ENCODE peak calls at places on chromosomes 3 and 15, in seven cellular contexts. O, W, K, T, A, P and Y are unnamed samples. For H3K4me1, the result is how much of the 10 kb centered on the place peaks cover.

GRCh38 chr3:96779810-96780209 is 34.6 kb upstream of the EPHA6 start:
- DNase-seq in O (no peak), W (no peak), K (no peak), T (no peak), A (no peak), P (no peak), Y (no peak)

GRCh38 chr3:182238141-182238540 is 526.4 kb downstream of the SOX2 start:
- DNase-seq in O (no peak), W (no peak), K (no peak), T (no peak), A (no peak), P (peak), Y (no peak)

GRCh38 chr3:39718674-39719595 is 90.5 kb upstream of the MYRIP start:
- DNase-seq in O (no peak), W (no peak), K (peak), T (no peak), A (no peak), P (no peak), Y (no peak)

GRCh38 chr3:177995006-177995732 is 541.1 kb upstream of the KCNMB2 start:
- DNase-seq in O (no peak), W (no peak), K (peak), T (no peak), A (no peak), P (no peak), Y (no peak)

GRCh38 chr3:170520996-170521395 is 64.9 kb downstream of the SLC7A14 start:
- DNase-seq in O (no peak), W (no peak), K (no peak), T (no peak), A (no peak), P (no peak), Y (no peak)

GRCh38 chr15:50758712-50759205 is 6.7 kb downstream of the SPPL2A start:
- DNase-seq in O (no peak), W (no peak), K (no peak), T (no peak), A (no peak), P (no peak), Y (no peak)

GRCh38 chr3:186807231-186807630 is 949 bp upstream of the RFC4 start:
- DNase-seq in O (no peak), W (no peak), K (no peak), T (no peak), A (no peak), P (no peak), Y (no peak)

GRCh38 chr15:70794596-70795310 is 31.4 kb upstream of the UACA start:
- DNase-seq in O (no peak), W (no peak), K (peak), T (no peak), A (no peak), P (no peak), Y (no peak)

GRCh38 chr3:174101244-174101643 is 703.7 kb downstream of the NLGN1 start:
- DNase-seq in O (no peak), W (no peak), K (no peak), T (no peak), A (no peak), P (no peak), Y (no peak)

GRCh38 chr3:30616347-30617027 is 10.1 kb downstream of the TGFBR2 start:
- DNase-seq in O (no peak), W (no peak), K (no peak), T (no peak), A (no peak), P (no peak), Y (no peak)

GRCh38 chr3:30614373-30614772 is 8.0 kb downstream of the TGFBR2 start:
- DNase-seq in O (no peak), W (no peak), K (no peak), T (no peak), A (no peak), P (no peak), Y (no peak)

GRCh38 chr3:30617069-30617468 is 10.7 kb downstream of the TGFBR2 start:
- DNase-seq in O (no peak), W (no peak), K (no peak), T (no peak), A (no peak), P (no peak), Y (no peak)

GRCh38 chr3:30614943-30615342 is 8.5 kb downstream of the TGFBR2 start:
- DNase-seq in O (no peak), W (no peak), K (no peak), T (no peak), A (no peak), P (no peak), Y (no peak)

DNA sequence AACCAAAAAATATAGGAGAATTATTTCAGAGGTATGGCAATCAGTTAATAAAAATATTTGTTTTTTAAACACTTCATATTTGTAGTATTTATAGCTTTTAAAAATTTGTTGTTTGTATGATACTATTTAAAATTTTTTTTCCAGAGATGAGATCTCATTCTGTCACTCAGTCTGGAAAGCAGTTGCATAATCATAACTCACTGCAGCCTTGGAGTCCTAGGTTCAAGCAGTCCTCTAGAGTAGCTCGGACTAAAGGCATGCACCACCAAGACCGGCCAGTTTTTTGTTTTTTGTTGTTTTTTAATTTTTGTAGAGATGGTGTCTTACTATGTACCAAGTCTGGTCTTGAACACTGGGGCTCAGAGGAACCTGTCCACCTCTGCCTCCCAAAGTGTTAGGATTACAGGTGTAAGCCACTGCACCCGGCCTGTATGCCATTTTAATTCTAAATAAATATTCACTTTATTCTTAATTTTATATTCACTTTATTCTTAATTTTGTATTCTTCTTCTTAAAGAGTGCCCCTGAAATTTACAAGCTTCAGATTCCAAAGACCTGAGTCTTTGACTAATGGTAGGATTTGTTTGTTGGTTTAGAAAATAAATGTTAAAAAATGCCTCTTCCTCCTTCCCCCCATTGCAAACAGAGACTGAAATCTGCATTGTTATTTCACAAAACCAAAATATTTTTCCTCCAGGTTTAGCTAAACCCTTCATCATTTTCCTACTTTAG is 9.4 kb downstream of the TGFBR2 start:
- DNase-seq in O (no peak), W (no peak), K (no peak), T (no peak), A (no peak), P (no peak), Y (no peak)
- H3K4me1 ChIP-seq in O (half or more), W (half or more), K (under half), T (under half), A (under half), P (half or more), Y (half or more)

GRCh38 chr3:152385761-152386160 is 117.0 kb downstream of the MBNL1 start:
- DNase-seq in O (peak), W (no peak), K (peak), T (no peak), A (no peak), P (no peak), Y (no peak)
- H3K4me1 ChIP-seq in O (half or more), W (half or more), K (under half), T (under half), A (under half), P (half or more), Y (half or more)

GRCh38 chr15:29539736-29540135 is 270.1 kb upstream of the NSMCE3 start:
- DNase-seq in O (no peak), W (no peak), K (no peak), T (no peak), A (no peak), P (no peak), Y (no peak)
- H3K4me1 ChIP-seq in O (under half), W (under half), K (under half), T (under half), A (under half), P (under half), Y (under half)

DNA sequence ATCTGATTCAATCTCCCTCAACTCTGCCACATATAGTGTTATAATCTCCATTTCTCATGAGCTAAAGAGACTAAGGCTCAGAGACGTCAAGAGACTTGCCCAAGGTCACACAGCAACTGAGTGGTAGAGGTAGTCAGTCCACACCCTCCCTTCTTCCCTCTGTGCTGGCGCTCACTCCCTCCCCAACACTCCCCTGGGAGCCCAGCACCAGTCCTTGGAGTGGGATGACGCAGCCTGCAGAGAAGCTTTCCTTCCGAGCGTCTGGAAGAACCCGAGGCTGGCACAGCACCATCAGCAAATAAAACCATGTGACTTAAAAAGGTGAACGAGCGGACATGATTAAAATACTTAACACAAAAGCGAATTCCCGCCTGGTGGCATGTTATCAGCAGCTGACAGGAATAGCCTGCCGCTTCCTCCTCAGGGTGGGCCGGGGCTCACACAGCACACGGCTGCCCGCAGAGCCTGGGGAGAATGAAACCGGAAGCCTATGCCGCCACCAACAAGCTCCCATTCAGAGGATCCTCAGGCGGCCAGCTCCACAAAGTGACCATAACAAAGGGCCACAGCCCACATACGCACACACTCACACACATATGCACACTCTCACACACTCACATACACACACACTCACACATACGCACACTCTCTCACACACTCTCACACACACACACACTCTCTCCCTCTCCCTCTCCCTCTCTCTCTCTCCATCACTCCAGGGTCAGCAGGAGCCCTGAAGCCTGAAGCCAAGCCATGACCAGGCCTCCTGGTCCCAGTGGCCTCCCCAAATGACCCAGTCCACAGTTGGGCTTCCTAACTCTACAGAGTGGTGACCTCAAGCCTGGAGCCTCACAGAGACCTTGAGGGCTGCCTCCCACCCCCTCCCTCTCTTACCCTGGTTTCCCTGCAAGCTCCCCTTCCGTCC is 120.5 kb downstream of the XXYLT1 start:
- DNase-seq in O (no peak), W (peak), K (peak), T (peak), A (peak), P (peak), Y (no peak)
- H3K4me1 ChIP-seq in O (under half), W (under half), K (under half), T (under half), A (half or more), P (under half), Y (half or more)

DNA sequence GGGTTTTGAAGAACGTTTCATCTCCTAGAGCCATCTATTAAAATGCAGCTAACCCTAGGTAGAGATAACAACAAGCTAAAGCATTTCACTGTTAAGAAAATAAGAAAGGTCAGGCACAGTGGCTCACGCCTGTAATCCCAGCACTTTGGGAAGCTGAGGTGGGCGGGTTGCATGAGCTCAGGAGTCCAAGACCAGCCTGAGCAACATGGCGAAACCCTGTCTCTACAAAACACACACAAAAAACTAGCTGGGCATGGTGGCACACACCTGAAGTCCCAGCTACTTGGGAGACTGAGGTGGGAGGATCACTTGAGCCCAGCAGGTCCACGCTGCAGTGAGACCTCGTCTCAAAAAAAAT is 5.4 kb upstream of the TBC1D5 start:
- DNase-seq in O (no peak), W (no peak), K (no peak), T (no peak), A (no peak), P (no peak), Y (no peak)
- H3K4me1 ChIP-seq in O (under half), W (under half), K (under half), T (under half), A (under half), P (under half), Y (under half)

GRCh38 chr15:63896336-63897115 is 62.8 kb upstream of the HERC1 start:
- DNase-seq in O (peak), W (no peak), K (peak), T (peak), A (no peak), P (peak), Y (no peak)
- H3K4me1 ChIP-seq in O (under half), W (under half), K (under half), T (under half), A (under half), P (half or more), Y (under half)

DNA sequence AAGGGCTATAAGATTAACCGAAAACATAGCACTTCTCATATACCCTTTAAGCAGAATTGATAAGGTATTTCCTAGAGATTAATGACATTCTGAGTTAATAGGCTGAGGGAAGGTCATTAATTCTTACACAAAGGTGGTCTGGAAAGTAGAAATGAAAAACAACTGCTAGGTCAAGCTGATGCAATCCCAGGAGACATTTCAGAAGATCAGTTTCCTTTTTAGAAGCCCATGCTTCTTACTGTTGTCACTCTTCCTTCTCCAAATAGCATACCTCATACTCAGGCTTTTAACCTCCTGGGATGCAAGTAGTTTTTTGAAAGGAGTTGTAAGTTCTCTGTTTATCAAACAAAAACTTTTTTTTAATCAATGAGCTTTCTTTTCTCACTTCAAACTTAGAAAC is 8.8 kb downstream of the FILIP1L start:
- DNase-seq in O (no peak), W (no peak), K (no peak), T (no peak), A (no peak), P (no peak), Y (no peak)
- H3K4me1 ChIP-seq in O (under half), W (under half), K (under half), T (under half), A (under half), P (half or more), Y (half or more)